ENCODE peak calls at places on chromosomes 16 and 17, in four cellular contexts. One of them, this sample, is unnamed.
A peak's percentile ranks its signal among the peaks of the same experiment; 100 is the strongest.

GRCh38 chr17:26963163-26963503 is 330.8 kb upstream of the WSB1 start:
- DNase-seq in mesendoderm: no peak
- DNase-seq in trophoblast cell: no peak
- DNase-seq in cardiac muscle cell: no peak
- DNase-seq in this sample: no peak

GRCh38 chr16:79194291-79194690 is 406.2 kb downstream of the MAF start:
- DNase-seq in mesendoderm: no peak
- DNase-seq in trophoblast cell: no peak
- DNase-seq in cardiac muscle cell: no peak
- DNase-seq in this sample: no peak

GRCh38 chr17:19978206-19978802 is 676 bp upstream of the AKAP10 start:
- DNase-seq in trophoblast cell: peak; percentile 25
- DNase-seq in cardiac muscle cell: no peak
- DNase-seq in mesendoderm: peak; percentile 49
- DNase-seq in this sample: peak; percentile 84

GRCh38 chr16:9666834-9667480 is 515.3 kb downstream of the GRIN2A start:
- DNase-seq in mesendoderm: no peak
- DNase-seq in trophoblast cell: no peak
- DNase-seq in cardiac muscle cell: no peak
- DNase-seq in this sample: no peak

GRCh38 chr17:39096435-39097158 is 54.8 kb downstream of the PLXDC1 start:
- DNase-seq in trophoblast cell: no peak
- DNase-seq in cardiac muscle cell: no peak
- DNase-seq in mesendoderm: no peak
- DNase-seq in this sample: no peak

GRCh38 chr17:9557846-9558245 is 17.8 kb downstream of the STX8 start:
- DNase-seq in cardiac muscle cell: no peak
- DNase-seq in trophoblast cell: no peak
- DNase-seq in mesendoderm: no peak
- DNase-seq in this sample: no peak

GRCh38 chr16:71867934-71868333 is 16.0 kb downstream of the ZNF821 start:
- DNase-seq in trophoblast cell: no peak
- DNase-seq in cardiac muscle cell: no peak
- DNase-seq in mesendoderm: peak; percentile 45
- DNase-seq in this sample: peak; percentile 58

GRCh38 chr16:57485091-57485915 is 990 bp downstream of the DOK4 start:
- DNase-seq in trophoblast cell: no peak
- DNase-seq in cardiac muscle cell: no peak
- DNase-seq in mesendoderm: no peak
- DNase-seq in this sample: peak; percentile 49

GRCh38 chr16:82092711-82093110 is 57.7 kb downstream of the HSD17B2 start:
- DNase-seq in cardiac muscle cell: no peak
- DNase-seq in trophoblast cell: no peak
- DNase-seq in mesendoderm: peak; percentile 32
- DNase-seq in this sample: no peak

GRCh38 chr16:53769185-53769584 is 65.2 kb downstream of the FTO start:
- DNase-seq in cardiac muscle cell: no peak
- DNase-seq in mesendoderm: no peak
- DNase-seq in trophoblast cell: no peak
- DNase-seq in this sample: no peak

GRCh38 chr16:48932216-48932855 is 322.4 kb upstream of the N4BP1 start:
- DNase-seq in trophoblast cell: no peak
- DNase-seq in cardiac muscle cell: no peak
- DNase-seq in mesendoderm: no peak
- DNase-seq in this sample: no peak

GRCh38 chr17:17180741-17181525 is 25.2 kb downstream of the PLD6 start:
- DNase-seq in cardiac muscle cell: no peak
- DNase-seq in trophoblast cell: no peak
- DNase-seq in mesendoderm: no peak
- DNase-seq in this sample: no peak

GRCh38 chr16:6946106-6946505 is 386.5 kb upstream of the RBFOX1 start:
- DNase-seq in cardiac muscle cell: no peak
- DNase-seq in trophoblast cell: no peak
- DNase-seq in mesendoderm: no peak
- DNase-seq in this sample: no peak

GRCh38 chr17:39953471-39953888 is 9.3 kb upstream of the GSDMA start:
- DNase-seq in cardiac muscle cell: no peak
- DNase-seq in mesendoderm: no peak
- DNase-seq in trophoblast cell: no peak
- DNase-seq in this sample: no peak

GRCh38 chr17:3974138-3974687 is 10.0 kb upstream of the ATP2A3 start:
- DNase-seq in trophoblast cell: no peak
- DNase-seq in mesendoderm: no peak
- DNase-seq in cardiac muscle cell: no peak
- DNase-seq in this sample: peak; percentile 50

GRCh38 chr16:87389245-87389644 is 2.9 kb upstream of the MAP1LC3B start:
- DNase-seq in mesendoderm: no peak
- DNase-seq in cardiac muscle cell: no peak
- DNase-seq in trophoblast cell: no peak
- DNase-seq in this sample: peak; percentile 27
- H3K4me1 ChIP-seq in mesendoderm: peaks cover under 1% of the 10 kb centered on the region
- H3K4me1 ChIP-seq in cardiac muscle cell: peaks cover 20% of the 10 kb centered on the region
- H3K4me1 ChIP-seq in trophoblast cell: peaks cover 6% of the 10 kb centered on the region
- H3K4me1 ChIP-seq in this sample: no peaks in the 10 kb centered on the region

DNA sequence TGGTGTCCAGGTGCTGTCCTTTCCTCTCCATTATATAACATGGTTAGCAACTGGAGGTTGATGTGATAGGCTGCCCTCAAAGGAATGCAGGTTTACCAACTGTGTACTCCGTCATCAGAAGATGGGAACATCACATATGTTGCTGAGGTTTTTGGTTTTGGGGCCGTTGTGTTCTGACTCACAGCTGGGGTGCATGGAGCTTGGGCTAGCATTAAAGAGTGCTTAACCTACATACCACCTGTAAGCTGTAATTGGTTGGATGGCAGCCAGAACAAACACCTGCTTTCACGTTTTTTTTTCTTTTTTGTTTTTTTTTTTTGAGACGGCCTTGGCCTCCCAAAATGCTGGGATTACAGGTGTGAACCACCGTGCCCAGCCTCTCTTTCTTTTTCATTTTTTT is 20.9 kb downstream of the TMEM11 start:
- DNase-seq in cardiac muscle cell: no peak
- DNase-seq in trophoblast cell: no peak
- DNase-seq in mesendoderm: no peak
- DNase-seq in this sample: no peak
- H3K27ac ChIP-seq in cardiac muscle cell: no peak overlapping the region
- H3K27ac ChIP-seq in trophoblast cell: no peak overlapping the region
- H3K27ac ChIP-seq in mesendoderm: no peak overlapping the region
- H3K27ac ChIP-seq in this sample: no peak overlapping the region

GRCh38 chr17:50355336-50355700 is 9.4 kb downstream of the XYLT2 start:
- DNase-seq in cardiac muscle cell: no peak
- DNase-seq in mesendoderm: no peak
- DNase-seq in trophoblast cell: no peak
- DNase-seq in this sample: peak; percentile 46
- H3K36me3 ChIP-seq in cardiac muscle cell: peaks cover 39% of the 10 kb centered on the region
- H3K36me3 ChIP-seq in mesendoderm: peaks cover 2% of the 10 kb centered on the region
- H3K36me3 ChIP-seq in trophoblast cell: peaks cover 73% of the 10 kb centered on the region
- H3K36me3 ChIP-seq in this sample: peaks cover 61% of the 10 kb centered on the region

DNA sequence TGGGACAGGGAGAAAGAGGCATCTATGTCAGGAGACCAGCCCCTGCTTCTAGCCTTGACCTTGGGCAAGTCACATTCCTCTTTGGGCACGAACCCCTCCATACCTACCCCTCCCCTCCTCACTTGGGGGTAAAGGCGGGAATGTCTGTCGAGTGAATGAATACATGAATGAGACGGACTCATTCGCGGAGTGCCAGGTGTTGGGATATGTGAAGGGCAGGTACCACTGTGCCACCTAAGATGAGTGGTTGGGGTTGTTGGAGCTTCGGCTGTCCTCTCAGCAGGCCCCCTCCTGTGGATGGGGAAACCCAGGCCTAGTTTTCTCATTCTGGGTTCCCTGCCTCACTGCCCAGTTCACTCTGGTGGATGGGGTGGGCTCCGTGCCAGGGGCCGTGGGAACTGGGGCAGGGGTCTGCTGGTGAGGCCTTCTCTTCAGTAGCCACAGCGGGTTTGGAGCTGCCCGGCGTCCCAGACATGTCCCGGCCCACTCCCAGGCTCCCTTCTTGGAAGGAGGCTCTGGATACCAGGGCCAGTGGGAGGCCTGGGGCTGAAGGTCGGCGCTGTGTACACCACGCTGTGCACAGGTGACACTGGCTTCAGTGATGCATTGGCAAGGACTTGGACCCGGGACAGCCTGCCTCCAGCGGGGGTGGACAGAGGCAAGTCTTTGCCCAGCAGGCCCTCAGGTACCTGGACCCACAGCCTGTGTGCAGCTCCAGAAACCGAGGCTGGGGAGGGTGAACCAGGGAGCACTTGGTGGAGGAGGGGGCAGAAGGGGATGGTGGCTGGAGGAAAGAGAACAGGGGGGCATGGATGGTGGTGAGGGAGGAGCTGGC is 5.6 kb downstream of the GLIS2 start:
- DNase-seq in trophoblast cell: no peak
- DNase-seq in mesendoderm: no peak
- DNase-seq in cardiac muscle cell: no peak
- DNase-seq in this sample: peak; percentile 43
- H3K4me1 ChIP-seq in trophoblast cell: peaks cover 43% of the 10 kb centered on the region
- H3K4me1 ChIP-seq in mesendoderm: peaks cover 4% of the 10 kb centered on the region
- H3K4me1 ChIP-seq in cardiac muscle cell: peaks cover 51% of the 10 kb centered on the region
- H3K4me1 ChIP-seq in this sample: peaks cover 20% of the 10 kb centered on the region

DNA sequence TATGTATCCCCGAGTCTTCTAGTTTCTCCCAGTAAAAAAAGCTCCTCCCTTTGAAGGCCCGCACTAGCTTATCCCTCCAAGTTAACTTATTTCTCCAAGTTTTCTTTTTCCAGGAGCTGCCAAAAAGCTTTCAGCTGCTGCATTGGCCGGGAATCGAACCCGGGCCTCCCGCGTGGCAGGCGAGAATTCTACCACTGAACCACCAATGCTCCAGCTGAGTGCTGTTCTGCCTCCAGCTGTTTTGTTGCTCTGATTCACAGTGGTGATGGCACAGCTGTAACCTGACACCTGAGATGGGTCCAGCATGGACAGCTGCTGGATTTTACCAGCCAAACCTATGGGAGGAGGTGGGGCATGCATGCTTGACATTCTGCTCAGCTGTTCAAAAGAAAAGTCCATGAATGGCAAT is 22.1 kb downstream of the VAC14 start:
- DNase-seq in cardiac muscle cell: peak; percentile 77
- DNase-seq in trophoblast cell: peak; percentile 94
- DNase-seq in mesendoderm: peak; percentile 87
- DNase-seq in this sample: peak; percentile 92
- H3K27ac ChIP-seq in cardiac muscle cell: peak overlapping the region; percentile 90
- H3K27ac ChIP-seq in trophoblast cell: no peak overlapping the region
- H3K27ac ChIP-seq in mesendoderm: no peak overlapping the region
- H3K27ac ChIP-seq in this sample: no peak overlapping the region

GRCh38 chr16:88622866-88623265 is 15.5 kb upstream of the IL17C start:
- DNase-seq in trophoblast cell: no peak
- DNase-seq in mesendoderm: no peak
- DNase-seq in cardiac muscle cell: no peak
- DNase-seq in this sample: no peak

GRCh38 chr16:88624481-88624880 is 13.9 kb upstream of the IL17C start:
- DNase-seq in mesendoderm: no peak
- DNase-seq in trophoblast cell: no peak
- DNase-seq in cardiac muscle cell: no peak
- DNase-seq in this sample: no peak

GRCh38 chr16:88624977-88625576 is 13.3 kb upstream of the IL17C start:
- DNase-seq in trophoblast cell: no peak
- DNase-seq in cardiac muscle cell: no peak
- DNase-seq in mesendoderm: no peak
- DNase-seq in this sample: no peak

GRCh38 chr16:88622125-88622524 is 16.2 kb upstream of the IL17C start:
- DNase-seq in mesendoderm: no peak
- DNase-seq in trophoblast cell: no peak
- DNase-seq in cardiac muscle cell: no peak
- DNase-seq in this sample: no peak

DNA sequence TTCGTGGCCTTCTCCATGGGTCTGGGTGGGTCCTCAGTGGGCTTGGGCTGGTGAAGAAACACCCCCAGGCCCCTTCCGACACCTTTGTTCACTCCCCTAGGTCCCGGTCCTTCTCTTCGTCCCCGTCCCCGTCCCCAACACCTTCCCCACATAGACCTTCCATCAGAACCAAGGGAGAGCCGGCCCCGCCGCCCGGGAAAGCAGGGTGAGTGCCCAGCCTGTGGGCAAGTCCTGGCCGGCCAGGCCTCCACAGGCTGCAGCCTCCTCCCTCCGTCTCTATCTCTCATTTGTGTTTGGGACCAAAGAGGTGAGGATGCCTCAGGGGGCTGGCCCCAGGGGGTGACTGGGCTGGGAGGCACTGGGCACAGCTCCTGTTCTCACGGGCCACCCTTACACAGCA is 14.5 kb upstream of the IL17C start:
- DNase-seq in trophoblast cell: no peak
- DNase-seq in cardiac muscle cell: no peak
- DNase-seq in mesendoderm: no peak
- DNase-seq in this sample: no peak
- H3K36me3 ChIP-seq in trophoblast cell: peaks cover 72% of the 10 kb centered on the region
- H3K36me3 ChIP-seq in cardiac muscle cell: peaks cover 26% of the 10 kb centered on the region
- H3K36me3 ChIP-seq in mesendoderm: peaks cover 9% of the 10 kb centered on the region
- H3K36me3 ChIP-seq in this sample: peaks cover 81% of the 10 kb centered on the region

DNA sequence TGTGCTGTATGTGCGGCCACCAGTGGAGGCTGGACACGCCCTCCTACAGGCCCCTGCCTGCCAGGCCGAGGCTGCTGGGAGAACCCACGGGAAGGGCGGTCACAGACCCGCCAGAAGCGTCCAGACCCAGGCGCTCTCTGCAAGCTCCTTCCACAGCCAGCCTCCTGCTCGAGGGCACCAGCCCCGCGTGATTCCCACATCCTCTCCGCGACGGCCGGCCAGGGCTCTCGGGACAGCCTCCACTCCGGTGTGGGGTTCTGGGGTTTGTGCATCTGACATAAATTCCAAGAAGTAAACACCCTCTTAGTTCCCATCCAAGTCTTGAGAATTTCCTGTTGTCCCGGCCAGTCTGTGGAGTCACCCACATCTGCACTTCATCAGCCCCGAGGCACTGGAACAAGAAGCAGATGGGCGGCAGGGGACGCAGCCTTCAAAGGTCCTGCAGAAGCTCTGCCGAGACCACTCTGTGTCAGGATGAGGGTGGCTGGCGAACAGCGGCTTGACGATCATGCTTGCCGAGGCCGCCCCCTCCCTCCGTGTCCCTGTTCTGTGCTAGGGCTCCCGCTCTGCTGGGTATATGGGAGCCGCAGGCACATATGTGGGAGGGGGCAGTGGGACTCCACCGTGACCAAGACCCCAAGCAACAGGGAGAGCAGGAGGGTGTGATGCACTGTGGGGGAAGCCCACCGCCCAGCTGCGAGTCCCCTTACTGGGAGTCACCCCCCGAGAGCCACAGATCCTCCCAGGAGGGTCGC is 2.4 kb upstream of the TMEM204 start:
- DNase-seq in cardiac muscle cell: no peak
- DNase-seq in trophoblast cell: peak; percentile 68
- DNase-seq in mesendoderm: no peak
- DNase-seq in this sample: no peak
- H3K4me1 ChIP-seq in cardiac muscle cell: no peaks in the 10 kb centered on the region
- H3K4me1 ChIP-seq in trophoblast cell: peaks cover 72% of the 10 kb centered on the region
- H3K4me1 ChIP-seq in mesendoderm: no peaks in the 10 kb centered on the region
- H3K4me1 ChIP-seq in this sample: no peaks in the 10 kb centered on the region

DNA sequence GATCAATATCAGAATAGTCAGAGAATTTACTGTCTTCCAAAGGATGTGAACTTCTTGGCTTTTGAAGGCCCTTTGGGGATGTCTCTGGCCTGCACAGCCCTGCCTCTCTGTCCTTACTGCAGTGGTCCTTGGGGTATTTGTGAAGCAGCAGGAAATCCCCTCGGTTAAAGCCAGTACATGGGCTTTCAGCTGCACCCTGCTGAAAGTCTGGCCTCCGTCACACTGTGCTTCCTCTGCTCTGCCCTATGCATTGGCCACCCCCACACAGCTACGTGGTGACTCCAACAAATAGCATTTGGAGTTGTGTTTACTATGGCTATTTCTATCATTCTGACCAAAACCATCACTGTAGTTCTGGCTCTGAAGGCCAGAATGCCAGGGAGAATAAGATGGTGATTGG is 21.2 kb downstream of the SYCE1L start:
- DNase-seq in mesendoderm: no peak
- DNase-seq in cardiac muscle cell: no peak
- DNase-seq in trophoblast cell: no peak
- DNase-seq in this sample: no peak
- H3K27ac ChIP-seq in mesendoderm: no peak overlapping the region
- H3K27ac ChIP-seq in cardiac muscle cell: no peak overlapping the region
- H3K27ac ChIP-seq in trophoblast cell: no peak overlapping the region
- H3K27ac ChIP-seq in this sample: no peak overlapping the region

GRCh38 chr17:21015564-21015963 is 27.2 kb downstream of the USP22 start:
- DNase-seq in cardiac muscle cell: no peak
- DNase-seq in trophoblast cell: no peak
- DNase-seq in mesendoderm: no peak
- DNase-seq in this sample: no peak
- H3K36me3 ChIP-seq in cardiac muscle cell: peaks cover 92% of the 10 kb centered on the region
- H3K36me3 ChIP-seq in trophoblast cell: peaks cover 93% of the 10 kb centered on the region
- H3K36me3 ChIP-seq in mesendoderm: peaks cover 76% of the 10 kb centered on the region
- H3K36me3 ChIP-seq in this sample: peaks cover 98% of the 10 kb centered on the region

This sample was measured in endodermal cell.